ENCODE peak calls at places on chromosomes 4 and X, in nine cellular contexts. Y is stomach, E is tibial nerve, M is HepG2, S is ovary, C is sigmoid colon, U is A549, K is upper lobe of left lung, J is transverse colon. I is an unnamed sample. For H3K4me1, the result is how much of the 10 kb centered on the place peaks cover.

GRCh38 chr4:165834116-165834515 is 38.9 kb upstream of the TLL1 start:
- DNase-seq in C (no peak), S (no peak), Y (no peak), E (no peak), J (no peak), U (no peak), M (no peak), K (no peak), I (no peak)

GRCh38 chr4:39495446-39496208 is 31.6 kb downstream of the UGDH start:
- DNase-seq in J (no peak), K (no peak), U (no peak), S (no peak), Y (no peak), M (no peak), E (no peak), C (no peak), I (no peak)

GRCh38 chr4:20253272-20253798 is 1.6 kb downstream of the SLIT2 start:
- DNase-seq in U (no peak), Y (no peak), E (no peak), M (no peak), K (no peak), C (peak), J (no peak), S (no peak), I (no peak)

GRCh38 chr4:46146993-46147392 is 23.1 kb upstream of the GABRG1 start:
- DNase-seq in J (no peak), C (no peak), E (no peak), M (peak), U (no peak), K (no peak), S (no peak), Y (no peak), I (no peak)

GRCh38 chrX:76555816-76556215 is 128.3 kb downstream of the MAGEE1 start:
- DNase-seq in K (no peak), E (no peak), M (peak), S (no peak), Y (no peak), J (no peak), C (no peak), U (peak), I (no peak)

GRCh38 chrX:129980540-129981206 is 1.8 kb upstream of the BCORL1 start:
- DNase-seq in S (peak), C (peak), K (peak), Y (peak), J (peak), E (peak), M (peak), U (no peak), I (no peak)

GRCh38 chrX:110081740-110082139 is 78.8 kb downstream of the TMEM164 start:
- DNase-seq in K (peak), E (no peak), M (no peak), J (no peak), S (peak), Y (peak), C (peak), U (no peak), I (no peak)

GRCh38 chrX:92270936-92271655 is 491.9 kb downstream of the PCDH11X start:
- DNase-seq in U (no peak), C (no peak), M (no peak), J (no peak), S (no peak), K (no peak), Y (no peak), E (no peak), I (no peak)

GRCh38 chrX:41421071-41421729 is 25.9 kb upstream of the NYX start:
- DNase-seq in K (no peak), J (no peak), Y (no peak), C (no peak), S (no peak), M (no peak), U (no peak), E (no peak), I (no peak)

GRCh38 chr4:106652095-106652494 is 283.5 kb upstream of the GIMD1 start:
- DNase-seq in E (no peak), U (no peak), Y (no peak), S (no peak), J (no peak), K (no peak), C (no peak), M (no peak), I (no peak)

GRCh38 chrX:97416461-97416860 is 532.8 kb downstream of the RPA4 start:
- DNase-seq in Y (no peak), J (no peak), K (no peak), S (no peak), U (no peak), C (no peak), E (no peak), M (no peak), I (no peak)

GRCh38 chr4:17058506-17058905 is 160.1 kb upstream of the LDB2 start:
- DNase-seq in C (no peak), K (no peak), E (peak), J (no peak), Y (no peak), S (peak), U (no peak), M (no peak), I (no peak)

GRCh38 chr4:110483516-110483915 is 7.6 kb downstream of the ENPEP start:
- DNase-seq in U (no peak), S (no peak), J (no peak), C (no peak), K (no peak), M (no peak), Y (no peak), E (no peak), I (no peak)

GRCh38 chrX:121876316-121876715 is 828.9 kb downstream of the GLUD2 start:
- DNase-seq in E (no peak), Y (no peak), J (no peak), U (no peak), S (no peak), C (no peak), K (no peak), M (no peak), I (no peak)

GRCh38 chr4:26088433-26088928 is 174.5 kb downstream of the SMIM20 start:
- DNase-seq in Y (no peak), M (no peak), K (no peak), S (no peak), U (no peak), J (no peak), C (no peak), E (peak), I (no peak)

GRCh38 chrX:9848718-9849481 is 62.7 kb downstream of the SHROOM2 start:
- DNase-seq in U (no peak), M (no peak), C (no peak), S (no peak), J (no peak), E (no peak), Y (no peak), K (no peak), I (no peak)

GRCh38 chr4:45036677-45037076 is 310.3 kb upstream of the GNPDA2 start:
- DNase-seq in Y (no peak), E (no peak), J (no peak), U (no peak), C (no peak), S (no peak), M (no peak), K (no peak), I (no peak)

GRCh38 chrX:19548279-19548678 is 33.0 kb upstream of the MAP3K15 start:
- DNase-seq in K (no peak), Y (no peak), E (no peak), M (no peak), C (no peak), S (no peak), J (no peak), U (no peak), I (no peak)

GRCh38 chr4:78544681-78545080 is 6.9 kb upstream of the ANXA3 start:
- DNase-seq in K (no peak), E (no peak), J (no peak), U (no peak), C (no peak), Y (no peak), M (no peak), S (no peak), I (no peak)

GRCh38 chr4:177391953-177392352 is 50.3 kb downstream of the AGA start:
- DNase-seq in S (no peak), U (no peak), M (peak), E (no peak), C (no peak), K (no peak), Y (no peak), J (no peak), I (no peak)

GRCh38 chrX:84709987-84710386 is 207.7 kb upstream of the HDX start:
- DNase-seq in E (no peak), K (no peak), Y (no peak), J (no peak), C (no peak), M (no peak), U (no peak), S (no peak), I (no peak)
- TF ChIP-seq POLR2A in E (no peak), K (no peak), Y (no peak), J (no peak), C (no peak), M (no peak), U (no peak), S (no peak), I (no peak)

GRCh38 chr4:169099775-169100180 is 89.7 kb upstream of the CBR4 start:
- DNase-seq in K (no peak), U (no peak), S (no peak), M (peak), C (peak), J (no peak), E (peak), Y (no peak), I (no peak)

GRCh38 chr4:169098969-169099685 is 89.1 kb upstream of the CBR4 start:
- DNase-seq in J (no peak), E (no peak), C (no peak), S (no peak), Y (no peak), K (no peak), M (no peak), U (no peak), I (no peak)

GRCh38 chr4:169100656-169101055 is 90.6 kb upstream of the CBR4 start:
- DNase-seq in Y (no peak), C (no peak), M (no peak), S (no peak), U (no peak), E (no peak), K (no peak), J (no peak), I (no peak)

GRCh38 chr4:169096221-169096620 is 86.2 kb upstream of the CBR4 start:
- DNase-seq in S (no peak), Y (no peak), K (no peak), M (no peak), C (no peak), J (no peak), U (no peak), E (no peak), I (no peak)

DNA sequence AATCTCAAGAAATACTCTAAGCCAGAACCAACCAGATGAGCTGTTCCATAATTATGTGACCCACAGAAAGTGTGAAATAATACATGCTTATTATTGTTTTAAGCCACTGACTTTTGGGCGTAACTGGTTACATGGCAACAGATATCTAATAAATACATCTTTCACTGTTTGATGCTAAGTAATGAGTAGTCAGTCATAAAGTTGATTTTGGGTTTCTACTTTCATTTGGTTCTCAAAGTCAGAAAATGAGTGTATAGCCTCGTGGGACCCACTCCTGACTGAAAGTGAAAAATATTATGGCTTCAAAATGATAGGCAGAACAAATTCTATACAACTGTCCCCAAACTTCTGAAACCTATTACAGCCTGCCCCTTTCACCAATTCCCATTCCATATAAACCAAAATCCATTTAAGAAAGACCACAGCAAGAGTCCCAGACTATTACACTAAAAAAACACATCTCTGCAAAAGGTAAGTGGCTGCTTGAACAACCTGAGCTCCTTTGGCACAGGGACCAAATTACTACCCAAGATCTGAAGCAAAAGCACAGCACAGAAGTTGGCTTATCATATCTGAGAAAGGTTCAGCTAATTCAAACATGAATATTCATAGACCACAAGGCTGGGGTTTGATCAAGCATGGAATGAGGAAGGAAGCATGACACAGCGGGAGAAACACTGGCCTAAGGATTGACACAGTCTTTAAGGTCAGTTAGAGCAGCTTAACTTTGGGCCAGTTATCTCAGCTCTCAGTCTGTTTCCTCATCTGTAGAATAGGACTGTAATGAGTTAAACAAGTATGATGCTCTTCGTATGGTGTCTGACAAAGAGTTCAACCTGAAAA is 88.2 kb upstream of the CBR4 start:
- DNase-seq in S (no peak), U (no peak), C (no peak), E (no peak), K (no peak), M (no peak), J (no peak), Y (no peak), I (no peak)
- H3K4me1 ChIP-seq in S (under half), U (under half), C (under half), E (under half), K (under half), M (under half), J (under half), Y (under half), I (under half)

DNA sequence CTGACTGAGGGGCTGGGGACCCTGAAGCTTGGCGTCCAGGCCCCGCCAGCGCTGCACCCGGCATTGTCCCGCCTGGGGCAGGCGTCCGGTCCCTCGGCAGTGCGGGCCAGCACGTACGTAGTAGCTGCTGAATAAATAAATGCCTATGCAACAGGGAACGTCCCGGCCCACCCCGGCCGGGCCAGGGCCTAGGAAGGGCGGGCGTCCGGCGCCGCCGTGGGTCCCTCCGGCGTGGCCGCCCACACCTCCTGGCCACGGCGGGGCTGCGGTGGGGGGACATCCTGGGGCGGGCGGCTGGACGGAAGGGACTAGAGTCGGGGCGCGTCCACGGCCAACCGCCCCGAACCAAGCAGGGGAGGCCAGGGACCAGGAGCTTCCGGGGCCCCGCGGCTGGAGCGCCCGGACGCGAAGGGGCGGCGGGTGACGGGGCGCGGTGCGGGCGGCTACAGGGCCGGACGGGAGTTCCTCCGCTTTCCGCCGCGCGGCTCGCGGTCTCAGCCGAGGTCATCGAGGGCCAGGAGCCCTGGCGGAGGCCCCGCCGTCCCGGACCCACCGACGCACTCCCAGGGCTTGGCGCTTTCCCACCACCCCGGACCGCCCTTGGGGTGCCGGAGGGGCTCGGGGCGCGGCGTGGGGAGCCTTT is 856 bp upstream of the WWC2 start:
- DNase-seq in S (peak), M (peak), C (peak), J (peak), K (peak), Y (peak), E (peak), U (peak), I (peak)
- TF ChIP-seq EP300 in S (no peak), M (no peak), C (no peak), J (no peak), K (no peak), Y (no peak), E (no peak), U (no peak), I (no peak)

GRCh38 chr4:41384992-41385391 is 128.3 kb downstream of the UCHL1 start:
- DNase-seq in S (peak), U (no peak), M (no peak), C (peak), E (peak), J (peak), Y (peak), K (peak), I (no peak)
- TF ChIP-seq POLR2A in S (no peak), U (no peak), M (no peak), C (no peak), E (no peak), J (no peak), Y (no peak), K (no peak), I (no peak)

DNA sequence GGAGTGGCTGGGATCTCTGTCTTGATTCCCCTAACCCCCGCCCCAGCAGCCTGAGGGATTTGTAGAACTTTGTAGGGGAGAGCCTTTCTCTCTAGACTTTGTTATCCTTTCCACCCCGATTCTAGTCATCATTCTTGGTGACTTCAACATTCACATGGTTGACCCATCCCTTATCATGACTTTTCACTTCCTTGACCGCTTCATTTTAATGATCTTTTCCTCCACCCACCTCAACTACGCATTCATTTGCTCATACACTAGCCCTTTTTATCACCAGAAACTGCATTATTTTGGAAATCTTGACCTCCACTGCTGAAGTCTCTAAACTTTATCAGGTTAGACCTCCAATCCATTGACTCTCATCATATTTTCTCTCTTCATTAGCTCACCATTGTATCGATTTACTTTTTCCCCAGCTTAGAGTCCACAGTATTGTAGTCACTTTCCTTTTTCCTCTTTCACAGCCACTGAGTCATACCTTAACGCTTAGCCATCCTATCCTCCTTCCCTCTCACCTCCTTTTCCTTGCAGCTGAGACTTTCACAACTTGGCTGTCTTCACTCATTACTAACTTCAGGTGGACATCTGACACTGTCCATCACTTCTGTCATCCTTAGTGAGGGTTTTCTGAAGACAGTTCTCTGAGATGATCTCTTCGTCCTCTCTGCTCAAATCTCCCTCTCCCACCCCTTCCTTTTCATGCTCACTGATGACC is 70.3 kb upstream of the ESX1 start:
- DNase-seq in E (no peak), K (no peak), J (no peak), S (no peak), M (no peak), U (no peak), C (no peak), Y (no peak), I (no peak)
- H3K4me1 ChIP-seq in E (under half), K (under half), J (under half), S (under half), M (under half), U (under half), C (under half), Y (under half), I (under half)

DNA sequence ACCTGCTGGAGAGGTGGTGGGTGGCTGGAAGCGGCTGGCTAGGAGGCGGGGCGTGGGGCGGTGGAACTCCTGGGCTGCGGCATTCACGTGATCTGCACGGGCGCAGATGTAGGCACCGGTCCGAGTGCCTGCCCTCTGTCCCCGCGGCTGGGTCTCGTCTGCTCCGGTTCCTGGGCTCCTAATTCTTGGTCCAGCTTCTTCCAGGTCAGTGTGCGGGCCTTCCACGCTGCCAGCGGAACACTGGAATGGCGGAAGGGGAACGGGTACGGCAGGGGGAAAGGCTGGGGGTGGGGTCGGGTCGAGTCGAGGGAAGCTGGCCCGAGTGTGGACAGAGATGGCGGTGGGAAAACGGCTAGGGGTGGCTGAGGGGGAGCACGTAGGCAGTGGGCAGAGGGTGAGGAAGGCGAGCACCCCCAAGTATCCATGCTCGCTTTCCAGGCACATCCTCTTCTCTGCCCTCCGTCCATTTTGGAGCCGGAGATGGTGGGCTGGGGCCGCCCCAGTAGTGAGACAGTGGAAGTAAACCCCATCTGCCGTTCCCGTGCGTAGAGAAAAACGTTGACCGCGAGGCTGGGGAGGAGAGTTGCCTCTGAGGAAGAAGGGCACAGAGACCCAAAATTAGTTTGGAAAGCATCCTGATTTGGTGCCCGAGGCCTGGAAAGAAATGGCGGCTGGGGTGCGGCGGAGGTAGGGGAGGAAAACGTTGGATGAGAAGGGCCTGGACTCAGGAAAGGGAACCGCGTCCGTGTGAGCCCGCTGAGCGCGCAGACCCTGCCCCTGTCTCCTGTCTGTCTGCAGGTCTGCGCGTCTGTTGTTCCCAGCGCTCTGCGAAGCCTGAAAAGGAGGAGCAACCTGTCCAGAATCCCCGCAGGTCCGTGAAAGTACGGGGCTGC is at the start of gene TCEAL4:
- DNase-seq in U (peak), M (no peak), K (peak), Y (peak), C (peak), S (peak), J (peak), E (peak), I (peak)
- TF ChIP-seq EP300 in U (no peak), M (no peak), K (no peak), Y (no peak), C (no peak), S (no peak), J (no peak), E (peak), I (no peak)

I was measured in suprapubic skin.